ENCODE peak calls at places on chromosomes 5 and 9, in six cellular contexts. One of them, this sample, is unnamed.

GRCh38 chr5:93497101-93497500 is 83.9 kb downstream of the NR2F1-AS1 start:
- DNase-seq in K562: no peak
- DNase-seq in H1: no peak
- DNase-seq in HepG2: no peak
- DNase-seq in GM12892: no peak
- DNase-seq in GM12878: no peak
- DNase-seq in this sample: no peak

GRCh38 chr5:81759632-81760005 is 8.7 kb upstream of the SSBP2 start:
- DNase-seq in HepG2: no peak
- DNase-seq in GM12878: no peak
- DNase-seq in H1: no peak
- DNase-seq in GM12892: no peak
- DNase-seq in K562: no peak
- DNase-seq in this sample: no peak

GRCh38 chr5:137282216-137282615 is 216.9 kb downstream of the SPOCK1 start:
- DNase-seq in H1: no peak
- DNase-seq in GM12892: no peak
- DNase-seq in GM12878: no peak
- DNase-seq in K562: no peak
- DNase-seq in HepG2: no peak
- DNase-seq in this sample: no peak

GRCh38 chr5:24788829-24789509 is 144.2 kb upstream of the CDH10 start:
- DNase-seq in GM12878: no peak
- DNase-seq in H1: no peak
- DNase-seq in K562: no peak
- DNase-seq in GM12892: no peak
- DNase-seq in HepG2: no peak
- DNase-seq in this sample: no peak

GRCh38 chr5:63131618-63132285 is 553.1 kb downstream of the LRRC70 start:
- DNase-seq in K562: no peak
- DNase-seq in H1: no peak
- DNase-seq in GM12878: no peak
- DNase-seq in GM12892: no peak
- DNase-seq in HepG2: no peak
- DNase-seq in this sample: no peak

GRCh38 chr5:60295423-60295822 is 401.9 kb upstream of the PDE4D start:
- DNase-seq in GM12892: no peak
- DNase-seq in K562: no peak
- DNase-seq in HepG2: peak; percentile 31
- DNase-seq in H1: no peak
- DNase-seq in GM12878: peak; percentile 25
- DNase-seq in this sample: no peak

GRCh38 chr9:4973902-4974301 is 11.2 kb upstream of the JAK2 start:
- DNase-seq in K562: no peak
- DNase-seq in GM12878: no peak
- DNase-seq in GM12892: no peak
- DNase-seq in H1: no peak
- DNase-seq in HepG2: peak; percentile 40
- DNase-seq in this sample: no peak

GRCh38 chr5:123543438-123543837 is 31.5 kb downstream of the CSNK1G3 start:
- DNase-seq in GM12878: no peak
- DNase-seq in K562: no peak
- DNase-seq in H1: no peak
- DNase-seq in HepG2: no peak
- DNase-seq in GM12892: no peak
- DNase-seq in this sample: no peak

GRCh38 chr5:140131967-140132409 is 6.3 kb downstream of the IGIP start:
- DNase-seq in H1: no peak
- DNase-seq in GM12892: no peak
- DNase-seq in K562: no peak
- DNase-seq in GM12878: no peak
- DNase-seq in HepG2: no peak
- DNase-seq in this sample: no peak
- TF ChIP-seq POLR2AphosphoS5 in H1: no peak
- TF ChIP-seq POLR2AphosphoS5 in GM12892: no peak
- TF ChIP-seq POLR2AphosphoS5 in K562: no peak
- TF ChIP-seq POLR2AphosphoS5 in GM12878: no peak
- TF ChIP-seq POLR2AphosphoS5 in HepG2: no peak
- TF ChIP-seq POLR2AphosphoS5 in this sample: no peak

GRCh38 chr9:16985559-16986348 is 115.3 kb upstream of the BNC2 start:
- DNase-seq in H1: no peak
- DNase-seq in K562: no peak
- DNase-seq in GM12878: no peak
- DNase-seq in GM12892: no peak
- DNase-seq in HepG2: no peak
- DNase-seq in this sample: no peak

GRCh38 chr9:16986441-16987387 is 116.2 kb upstream of the BNC2 start:
- DNase-seq in GM12878: no peak
- DNase-seq in H1: no peak
- DNase-seq in HepG2: no peak
- DNase-seq in K562: no peak
- DNase-seq in GM12892: no peak
- DNase-seq in this sample: no peak

DNA sequence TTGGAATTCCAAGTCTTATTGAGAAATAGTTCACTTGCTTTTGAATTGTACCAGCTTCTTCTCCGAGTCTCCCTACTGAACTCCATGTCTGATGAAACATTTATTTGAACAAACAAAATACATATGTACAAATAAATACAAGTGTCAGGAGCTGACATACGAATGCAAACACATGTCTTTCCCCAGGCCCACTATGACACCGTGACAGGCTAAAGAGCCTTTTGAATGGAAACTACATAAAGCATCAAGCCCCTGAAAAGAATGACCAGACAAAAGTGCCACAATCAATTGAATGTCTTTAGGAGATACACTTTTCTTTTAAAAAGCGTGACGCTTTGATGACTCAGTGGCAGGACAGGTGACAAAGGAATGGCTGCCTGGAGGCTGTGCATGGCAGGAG is 112.3 kb upstream of the BNC2 start:
- DNase-seq in GM12892: no peak
- DNase-seq in H1: no peak
- DNase-seq in HepG2: no peak
- DNase-seq in GM12878: no peak
- DNase-seq in K562: no peak
- DNase-seq in this sample: no peak
- TF ChIP-seq TAF1 in GM12892: no peak
- TF ChIP-seq TAF1 in H1: no peak
- TF ChIP-seq TAF1 in HepG2: no peak
- TF ChIP-seq TAF1 in GM12878: no peak
- TF ChIP-seq TAF1 in K562: no peak
- TF ChIP-seq TAF1 in this sample: no peak

GRCh38 chr9:121336705-121337104 is 33.3 kb downstream of the STOM start:
- DNase-seq in H1: no peak
- DNase-seq in GM12892: no peak
- DNase-seq in HepG2: no peak
- DNase-seq in GM12878: no peak
- DNase-seq in K562: no peak
- DNase-seq in this sample: no peak

GRCh38 chr9:121328876-121329681 is 41.0 kb downstream of the STOM start:
- DNase-seq in HepG2: no peak
- DNase-seq in GM12878: no peak
- DNase-seq in GM12892: no peak
- DNase-seq in K562: no peak
- DNase-seq in H1: no peak
- DNase-seq in this sample: no peak

GRCh38 chr9:121331992-121332685 is 37.9 kb downstream of the STOM start:
- DNase-seq in K562: no peak
- DNase-seq in H1: no peak
- DNase-seq in GM12892: no peak
- DNase-seq in HepG2: no peak
- DNase-seq in GM12878: no peak
- DNase-seq in this sample: no peak

GRCh38 chr9:121331549-121331948 is 38.5 kb downstream of the STOM start:
- DNase-seq in GM12878: no peak
- DNase-seq in K562: no peak
- DNase-seq in GM12892: no peak
- DNase-seq in H1: no peak
- DNase-seq in HepG2: no peak
- DNase-seq in this sample: no peak

GRCh38 chr9:121333950-121334773 is 35.9 kb downstream of the STOM start:
- DNase-seq in H1: no peak
- DNase-seq in HepG2: no peak
- DNase-seq in GM12892: no peak
- DNase-seq in K562: peak; percentile 63
- DNase-seq in GM12878: no peak
- DNase-seq in this sample: no peak
- TF ChIP-seq POLR2A in H1: no peak
- TF ChIP-seq POLR2A in HepG2: no peak
- TF ChIP-seq POLR2A in GM12892: no peak
- TF ChIP-seq POLR2A in K562: no peak
- TF ChIP-seq POLR2A in GM12878: no peak
- TF ChIP-seq POLR2A in this sample: no peak

GRCh38 chr9:16150501-16150900 is 597.7 kb downstream of the CCDC171 start:
- DNase-seq in K562: no peak
- DNase-seq in GM12878: no peak
- DNase-seq in GM12892: no peak
- DNase-seq in HepG2: no peak
- DNase-seq in H1: no peak
- DNase-seq in this sample: no peak
- TF ChIP-seq POLR2AphosphoS5 in K562: no peak
- TF ChIP-seq POLR2AphosphoS5 in GM12878: no peak
- TF ChIP-seq POLR2AphosphoS5 in GM12892: no peak
- TF ChIP-seq POLR2AphosphoS5 in HepG2: no peak
- TF ChIP-seq POLR2AphosphoS5 in H1: no peak
- TF ChIP-seq POLR2AphosphoS5 in this sample: no peak

DNA sequence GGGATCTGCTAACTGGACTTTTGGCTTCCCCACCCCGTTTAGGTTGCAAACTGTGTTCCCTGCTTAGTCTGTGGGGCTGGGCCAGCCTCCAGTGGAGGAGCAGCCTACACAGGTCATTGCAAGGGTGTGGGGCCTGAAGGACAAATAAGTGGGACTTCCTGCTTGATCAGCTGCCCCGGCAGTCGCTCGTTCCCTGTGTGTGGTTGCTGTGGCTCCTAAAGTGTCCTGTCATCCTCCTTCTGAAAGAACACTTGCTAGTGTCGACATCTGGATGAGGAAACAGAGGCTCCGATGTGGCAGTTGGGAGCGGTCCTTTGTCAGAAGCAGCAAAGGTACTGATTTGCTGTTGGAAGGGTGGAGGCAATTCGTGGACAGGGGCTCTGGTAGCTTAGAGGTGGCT is 88.9 kb upstream of the TBCA start:
- DNase-seq in GM12878: no peak
- DNase-seq in H1: no peak
- DNase-seq in GM12892: no peak
- DNase-seq in HepG2: no peak
- DNase-seq in K562: no peak
- DNase-seq in this sample: no peak
- TF ChIP-seq TAF1 in GM12878: no peak
- TF ChIP-seq TAF1 in H1: no peak
- TF ChIP-seq TAF1 in GM12892: no peak
- TF ChIP-seq TAF1 in HepG2: no peak
- TF ChIP-seq TAF1 in K562: no peak
- TF ChIP-seq TAF1 in this sample: no peak

This sample was measured in GM12891.